ENCODE peak calls at places on chromosomes 4 and X, in eight cellular contexts. U, D, K, F, E, N, X and P are unnamed samples.

GRCh38 chr4:56215901-56216300 is 171.4 kb downstream of the AASDH start:
- DNase-seq in U (peak), X (no peak), D (no peak), K (no peak), E (peak), F (no peak), N (no peak), P (peak)

GRCh38 chr4:70893790-70894189 is 8.4 kb upstream of the MOB1B start:
- DNase-seq in F (no peak), E (no peak), K (no peak), U (no peak), X (no peak), D (no peak), N (no peak), P (no peak)

GRCh38 chr4:2930135-2930805 is 32.9 kb downstream of the NOP14 start:
- DNase-seq in U (no peak), D (no peak), E (no peak), X (no peak), F (peak), N (no peak), K (no peak), P (no peak)

GRCh38 chr4:106268731-106269272 is 47.2 kb downstream of the TBCK start:
- DNase-seq in X (no peak), K (no peak), F (no peak), N (no peak), U (no peak), E (no peak), D (no peak), P (no peak)

GRCh38 chr4:133316874-133317273 is 167.8 kb downstream of the PCDH10 start:
- DNase-seq in N (no peak), D (no peak), K (no peak), E (no peak), X (no peak), F (no peak), U (peak), P (peak)

GRCh38 chr4:185023471-185023870 is 5.2 kb downstream of the HELT start:
- DNase-seq in K (no peak), F (no peak), U (no peak), E (no peak), N (peak), X (no peak), D (no peak), P (no peak)

GRCh38 chr4:28966982-28967381 is 1753.2 kb upstream of the PCDH7 start:
- DNase-seq in K (no peak), U (peak), D (no peak), E (peak), X (no peak), F (no peak), N (no peak), P (peak)

GRCh38 chr4:129232627-129233337 is 136.8 kb downstream of the C4orf33 start:
- DNase-seq in U (no peak), F (no peak), K (no peak), D (no peak), X (no peak), N (no peak), E (no peak), P (no peak)

GRCh38 chrX:74009041-74009440 is 294.9 kb upstream of the ZCCHC13 start:
- DNase-seq in E (no peak), D (no peak), N (no peak), F (no peak), U (no peak), K (no peak), X (no peak), P (no peak)

GRCh38 chrX:24100713-24101112 is 46.0 kb downstream of the EIF2S3 start:
- DNase-seq in E (no peak), U (peak), N (no peak), X (no peak), F (no peak), K (no peak), D (no peak), P (peak)

GRCh38 chr4:123397276-123398150 is 918 bp downstream of the SPRY1 start:
- DNase-seq in X (peak), K (peak), U (no peak), N (peak), E (no peak), F (peak), D (peak), P (peak)

GRCh38 chr4:158962396-158962795 is 140.5 kb upstream of the RAPGEF2 start:
- DNase-seq in K (no peak), X (no peak), D (no peak), E (no peak), F (no peak), N (no peak), U (no peak), P (no peak)

GRCh38 chr4:7759221-7759620 is 180.4 kb downstream of the AFAP1 start:
- DNase-seq in N (no peak), F (no peak), E (no peak), U (no peak), D (peak), X (peak), K (no peak), P (no peak)

GRCh38 chr4:55435136-55435535 is 39.4 kb downstream of the TMEM165 start:
- DNase-seq in K (no peak), F (no peak), X (no peak), E (no peak), D (no peak), N (no peak), U (peak), P (peak)

GRCh38 chrX:17471121-17471520 is 96.1 kb downstream of the NHS start:
- DNase-seq in F (no peak), X (no peak), D (no peak), U (peak), N (no peak), K (no peak), E (no peak), P (no peak)